ENCODE peak calls at places on chromosomes 16 and 17, in seven cellular contexts. One of them, this sample, is unnamed.

GRCh38 chr16:4664538-4665418 is 28.6 kb upstream of the NUDT16L1 start:
- DNase-seq in GM04503: no peak
- DNase-seq in amniotic stem cell: no peak
- DNase-seq in mucosa of gallbladder: peak; percentile 84
- DNase-seq in skeletal muscle cell: no peak
- DNase-seq in HFFc6: no peak
- DNase-seq in choroid plexus epithelial cell: no peak
- DNase-seq in this sample: no peak

GRCh38 chr17:82444941-82445521 is 5.5 kb downstream of the CYBC1 start:
- DNase-seq in mucosa of gallbladder: no peak
- DNase-seq in HFFc6: no peak
- DNase-seq in GM04503: no peak
- DNase-seq in choroid plexus epithelial cell: no peak
- DNase-seq in skeletal muscle cell: no peak
- DNase-seq in amniotic stem cell: no peak
- DNase-seq in this sample: no peak

GRCh38 chr16:50093607-50094570 is 28.1 kb downstream of the HEATR3 start:
- DNase-seq in HFFc6: no peak
- DNase-seq in GM04503: peak; percentile 35
- DNase-seq in skeletal muscle cell: peak; percentile 49
- DNase-seq in choroid plexus epithelial cell: peak; percentile 79
- DNase-seq in mucosa of gallbladder: peak; percentile 68
- DNase-seq in amniotic stem cell: no peak
- DNase-seq in this sample: no peak

GRCh38 chr17:77478899-77479298 is 338.1 kb downstream of the SEC14L1 start:
- DNase-seq in skeletal muscle cell: no peak
- DNase-seq in mucosa of gallbladder: no peak
- DNase-seq in amniotic stem cell: no peak
- DNase-seq in HFFc6: no peak
- DNase-seq in GM04503: no peak
- DNase-seq in choroid plexus epithelial cell: no peak
- DNase-seq in this sample: no peak

GRCh38 chr17:56717471-56717870 is 116.2 kb downstream of the C17orf67 start:
- DNase-seq in choroid plexus epithelial cell: no peak
- DNase-seq in amniotic stem cell: no peak
- DNase-seq in GM04503: no peak
- DNase-seq in HFFc6: no peak
- DNase-seq in skeletal muscle cell: no peak
- DNase-seq in mucosa of gallbladder: no peak
- DNase-seq in this sample: no peak

GRCh38 chr17:79777844-79778503 is at the start of gene CBX2:
- DNase-seq in skeletal muscle cell: no peak
- DNase-seq in amniotic stem cell: peak; percentile 19
- DNase-seq in HFFc6: peak; percentile 56
- DNase-seq in mucosa of gallbladder: peak; percentile 69
- DNase-seq in GM04503: no peak
- DNase-seq in choroid plexus epithelial cell: peak; percentile 45
- DNase-seq in this sample: no peak

GRCh38 chr17:43576563-43577229 is 30.6 kb upstream of the ETV4 start:
- DNase-seq in amniotic stem cell: no peak
- DNase-seq in choroid plexus epithelial cell: peak; percentile 83
- DNase-seq in HFFc6: peak; percentile 58
- DNase-seq in skeletal muscle cell: no peak
- DNase-seq in GM04503: no peak
- DNase-seq in mucosa of gallbladder: peak; percentile 74
- DNase-seq in this sample: peak; percentile 58

GRCh38 chr17:42421479-42422332 is 1.4 kb downstream of the CAVIN1 start:
- DNase-seq in amniotic stem cell: peak; percentile 73
- DNase-seq in HFFc6: peak; percentile 72
- DNase-seq in mucosa of gallbladder: no peak
- DNase-seq in choroid plexus epithelial cell: no peak
- DNase-seq in skeletal muscle cell: no peak
- DNase-seq in GM04503: no peak
- DNase-seq in this sample: peak; percentile 45

GRCh38 chr17:29663155-29663554 is 40.4 kb upstream of the CORO6 start:
- DNase-seq in choroid plexus epithelial cell: peak; percentile 57
- DNase-seq in HFFc6: no peak
- DNase-seq in amniotic stem cell: no peak
- DNase-seq in mucosa of gallbladder: no peak
- DNase-seq in skeletal muscle cell: no peak
- DNase-seq in GM04503: no peak
- DNase-seq in this sample: no peak

GRCh38 chr17:40191237-40192208 is 14.3 kb downstream of the RAPGEFL1 start:
- DNase-seq in HFFc6: peak; percentile 71
- DNase-seq in choroid plexus epithelial cell: peak; percentile 76
- DNase-seq in mucosa of gallbladder: peak; percentile 67
- DNase-seq in skeletal muscle cell: peak; percentile 24
- DNase-seq in GM04503: peak; percentile 33
- DNase-seq in amniotic stem cell: peak; percentile 58
- DNase-seq in this sample: peak; percentile 44